ENCODE peak calls at places on chromosome 17, in seven cellular contexts. One of them, this sample, is unnamed.

GRCh38 chr17:61209524-61209923 is 190.1 kb upstream of the TBX2 start:
- DNase-seq in HFFc6: no peak
- DNase-seq in T-helper 2 cell: no peak
- DNase-seq in SHP77: no peak
- DNase-seq in activated B cell treated with CpG ODN at 0.5 μM for 24 hours: no peak
- DNase-seq in AML-193: no peak
- DNase-seq in hypothalamus: no peak
- DNase-seq in this sample: no peak

GRCh38 chr17:77233635-77234334 is 93.0 kb downstream of the SEC14L1 start:
- DNase-seq in HFFc6: peak; percentile 72
- DNase-seq in T-helper 2 cell: peak; percentile 20
- DNase-seq in SHP77: peak; percentile 90
- DNase-seq in activated B cell treated with CpG ODN at 0.5 μM for 24 hours: no peak
- DNase-seq in AML-193: no peak
- DNase-seq in hypothalamus: no peak
- DNase-seq in this sample: no peak

GRCh38 chr17:27579304-27579703 is 51.7 kb upstream of the LGALS9 start:
- DNase-seq in HFFc6: no peak
- DNase-seq in T-helper 2 cell: peak; percentile 59
- DNase-seq in SHP77: no peak
- DNase-seq in activated B cell treated with CpG ODN at 0.5 μM for 24 hours: no peak
- DNase-seq in AML-193: no peak
- DNase-seq in hypothalamus: no peak
- DNase-seq in this sample: no peak

GRCh38 chr17:19876524-19877161 is 8.9 kb upstream of the ULK2 start:
- DNase-seq in HFFc6: no peak
- DNase-seq in T-helper 2 cell: peak; percentile 87
- DNase-seq in SHP77: no peak
- DNase-seq in activated B cell treated with CpG ODN at 0.5 μM for 24 hours: no peak
- DNase-seq in AML-193: peak; percentile 91
- DNase-seq in hypothalamus: peak; percentile 11
- DNase-seq in this sample: no peak

GRCh38 chr17:28406478-28406824 is 439 bp upstream of the SLC46A1 start:
- DNase-seq in HFFc6: no peak
- DNase-seq in T-helper 2 cell: peak; percentile 12
- DNase-seq in SHP77: peak; percentile 39
- DNase-seq in activated B cell treated with CpG ODN at 0.5 μM for 24 hours: no peak
- DNase-seq in AML-193: no peak
- DNase-seq in hypothalamus: no peak
- DNase-seq in this sample: no peak

GRCh38 chr17:35188111-35188510 is 6.1 kb downstream of the SLC35G3 start:
- DNase-seq in HFFc6: no peak
- DNase-seq in T-helper 2 cell: no peak
- DNase-seq in SHP77: no peak
- DNase-seq in activated B cell treated with CpG ODN at 0.5 μM for 24 hours: no peak
- DNase-seq in AML-193: no peak
- DNase-seq in hypothalamus: no peak
- DNase-seq in this sample: no peak

GRCh38 chr17:76422860-76423259 is 30.1 kb downstream of the UBE2O start:
- DNase-seq in HFFc6: no peak
- DNase-seq in T-helper 2 cell: no peak
- DNase-seq in SHP77: no peak
- DNase-seq in activated B cell treated with CpG ODN at 0.5 μM for 24 hours: no peak
- DNase-seq in AML-193: no peak
- DNase-seq in hypothalamus: no peak
- DNase-seq in this sample: no peak

GRCh38 chr17:5260542-5260941 is 21.5 kb upstream of the RABEP1 start:
- DNase-seq in HFFc6: peak; percentile 10
- DNase-seq in T-helper 2 cell: no peak
- DNase-seq in SHP77: no peak
- DNase-seq in activated B cell treated with CpG ODN at 0.5 μM for 24 hours: no peak
- DNase-seq in AML-193: no peak
- DNase-seq in hypothalamus: no peak
- DNase-seq in this sample: no peak

GRCh38 chr17:41190328-41190727 is 641 bp downstream of the KRTAP9-1 start:
- DNase-seq in HFFc6: no peak
- DNase-seq in T-helper 2 cell: no peak
- DNase-seq in SHP77: no peak
- DNase-seq in activated B cell treated with CpG ODN at 0.5 μM for 24 hours: no peak
- DNase-seq in AML-193: no peak
- DNase-seq in hypothalamus: no peak
- DNase-seq in this sample: no peak

This sample was measured in progenitor cell of endocrine pancreas.